ENCODE peak calls at places on chromosomes 6 and 20, in nine cellular contexts. L is RKO; V is GM20000; N is stromal cell of bone marrow; O is stimulated activated CD4-positive, alpha-beta T cell treated with anti-CD3 and anti-CD28 coated beads, Interleukin-4, amount 100 ng/mL, for 1 hour; A is activated naive CD4-positive, alpha-beta T cell treated with anti-CD3 and anti-CD28 coated beads, Interleukin-2, amount 10 ng/mL, durations not matched to agents 7 days and 5 days; R is stimulated activated CD8-positive, alpha-beta memory T cell treated with anti-CD3 and anti-CD28 coated beads, Interleukin-4, amount 100 ng/mL, for 4 hours; D is activated CD4-positive, alpha-beta T cell treated with anti-CD3 and anti-CD28 coated beads, Interleukin-2, amount 10 ng/mL, durations not matched to agents 7 days and 5 days; J is GM13976. H is an unnamed sample.

GRCh38 chr6:126123226-126123625 is 136.9 kb downstream of the TRMT11 start:
- DNase-seq in D (no peak), J (no peak), A (no peak), V (no peak), L (no peak), R (no peak), N (no peak), O (no peak), H (no peak)

GRCh38 chr6:27296106-27296783 is 15.8 kb downstream of the POM121L2 start:
- DNase-seq in D (no peak), O (no peak), V (no peak), A (no peak), R (no peak), J (no peak), N (no peak), L (peak; percentile 89), H (no peak)

GRCh38 chr20:40942015-40942414 is 86.6 kb upstream of the TOP1 start:
- DNase-seq in A (no peak), L (no peak), V (no peak), J (no peak), R (no peak), D (no peak), O (no peak), N (no peak), H (no peak)

GRCh38 chr6:31730631-31731086 is 1.6 kb upstream of the DDAH2 start:
- DNase-seq in D (no peak), L (no peak), V (no peak), J (no peak), N (no peak), O (no peak), A (no peak), R (no peak), H (no peak)

GRCh38 chr6:132392792-132393191 is 8.5 kb downstream of the MOXD1 start:
- DNase-seq in N (no peak), V (no peak), A (no peak), D (no peak), R (no peak), J (no peak), O (no peak), L (no peak), H (no peak)

GRCh38 chr6:101666256-101666655 is 272.7 kb downstream of the GRIK2 start:
- DNase-seq in A (no peak), L (peak; percentile 15), N (peak; percentile 7), J (no peak), O (no peak), D (no peak), R (no peak), V (no peak), H (no peak)

GRCh38 chr6:169725270-169726048 is 1.2 kb upstream of the PHF10 start:
- DNase-seq in O (peak; percentile 17), A (no peak), D (peak; percentile 9), L (peak; percentile 90), R (no peak), J (no peak), N (no peak), V (no peak), H (peak; percentile 53)

GRCh38 chr20:44442298-44443070 is 33.2 kb upstream of the TTPAL start:
- DNase-seq in V (no peak), A (no peak), N (no peak), O (no peak), J (no peak), D (no peak), R (no peak), L (no peak), H (peak; percentile 66)

H was measured in left lobe of liver.